ENCODE peak calls at places on chromosome 1, in four cellular contexts. G, D, P and Q are unnamed samples.

GRCh38 chr1:2334883-2335534 is 56.3 kb downstream of the MORN1 start:
- DNase-seq in G (no peak), D (no peak), P (no peak), Q (no peak)

GRCh38 chr1:112849967-112850641 is 105.9 kb downstream of the SLC16A1 start:
- DNase-seq in G (no peak), D (no peak), P (no peak), Q (no peak)

GRCh38 chr1:117121589-117122296 is at the start of gene TRIM45:
- DNase-seq in G (peak; percentile 98), D (peak; percentile 84), P (peak; percentile 90), Q (peak; percentile 96)

GRCh38 chr1:4087530-4088420 is 187.7 kb upstream of the C1orf174 start:
- DNase-seq in G (no peak), D (no peak), P (no peak), Q (no peak)

GRCh38 chr1:89041055-89041707 is 18.5 kb upstream of the GBP3 start:
- DNase-seq in G (peak; percentile 90), D (no peak), P (peak; percentile 15), Q (peak; percentile 88)

GRCh38 chr1:201457508-201457960 is 11.5 kb downstream of the PHLDA3 start:
- DNase-seq in G (no peak), D (no peak), P (peak; percentile 16), Q (no peak)

GRCh38 chr1:25619101-25619890 is 2.7 kb downstream of the MAN1C1 start:
- DNase-seq in G (peak; percentile 15), D (peak; percentile 71), P (no peak), Q (peak; percentile 14)

GRCh38 chr1:170267317-170267716 is 121.6 kb downstream of the NTMT2 start:
- DNase-seq in G (peak; percentile 1), D (no peak), P (no peak), Q (peak; percentile 8)

GRCh38 chr1:101003012-101003650 is 22.5 kb downstream of the DPH5 start:
- DNase-seq in G (no peak), D (no peak), P (no peak), Q (no peak)

GRCh38 chr1:204560590-204560989 is 44.4 kb downstream of the MDM4 start:
- DNase-seq in G (peak; percentile 75), D (no peak), P (peak; percentile 40), Q (peak; percentile 72)

GRCh38 chr1:210301254-210301955 is 27.3 kb upstream of the HHAT start:
- DNase-seq in G (no peak), D (no peak), P (no peak), Q (no peak)

GRCh38 chr1:150765229-150765976 is at the start of gene CTSS:
- DNase-seq in G (no peak), D (no peak), P (peak; percentile 37), Q (peak; percentile 11)

GRCh38 chr1:224203243-224204016 is 20.4 kb downstream of the DEGS1 start:
- DNase-seq in G (peak; percentile 82), D (no peak), P (peak; percentile 99), Q (peak; percentile 83)

GRCh38 chr1:39394598-39394997 is 96.8 kb upstream of the BMP8A start:
- DNase-seq in G (no peak), D (no peak), P (peak; percentile 35), Q (no peak)

GRCh38 chr1:35708179-35708891 is 10.3 kb downstream of the C1orf216 start:
- DNase-seq in G (no peak), D (no peak), P (no peak), Q (no peak)